ENCODE peak calls at places on chromosome 19, in ten cellular contexts. E is GM23338, J is esophagus muscularis mucosa, S is Panc1, H is spleen, P is HCT116, G is stomach, O is suprapubic skin, Y is upper lobe of left lung, U is transverse colon. W is an unnamed sample. For H3K4me1, the result is how much of the 10 kb centered on the place peaks cover.

GRCh38 chr19:13839193-13839937 is 37.6 kb upstream of the NANOS3 start:
- DNase-seq in H (peak), S (no peak), Y (peak), E (peak), U (peak), G (peak), P (no peak), J (peak), O (peak), W (no peak)

GRCh38 chr19:42474743-42475142 is 32.0 kb upstream of the CXCL17 start:
- DNase-seq in S (no peak), O (no peak), E (no peak), H (no peak), Y (no peak), J (no peak), P (no peak), G (no peak), U (no peak), W (no peak)

GRCh38 chr19:41000310-41000737 is 9.2 kb downstream of the CYP2B6 start:
- DNase-seq in H (no peak), U (peak), E (no peak), O (no peak), S (no peak), J (no peak), G (peak), P (peak), Y (peak), W (no peak)

GRCh38 chr19:8311461-8312260 is 3.5 kb upstream of the CD320 start:
- DNase-seq in Y (no peak), U (peak), J (no peak), P (no peak), S (no peak), O (peak), G (peak), H (peak), E (no peak), W (no peak)

GRCh38 chr19:6997679-6998445 is 23.4 kb downstream of the MBD3L2B start:
- DNase-seq in P (no peak), S (no peak), G (no peak), E (no peak), Y (peak), U (no peak), O (no peak), H (no peak), J (no peak), W (no peak)

GRCh38 chr19:18308948-18309325 is 13.9 kb downstream of the LSM4 start:
- DNase-seq in P (no peak), E (no peak), H (peak), U (no peak), Y (no peak), S (no peak), J (no peak), G (no peak), O (no peak), W (no peak)

GRCh38 chr19:34879563-34879962 is 47.1 kb upstream of the ZNF30 start:
- DNase-seq in E (no peak), S (no peak), U (no peak), O (no peak), P (no peak), Y (no peak), J (no peak), H (no peak), G (no peak), W (no peak)

GRCh38 chr19:16952046-16952445 is 63.2 kb downstream of the F2RL3 start:
- DNase-seq in E (no peak), H (no peak), J (no peak), U (no peak), Y (peak), O (peak), S (no peak), P (no peak), G (no peak), W (no peak)

GRCh38 chr19:14054721-14055120 is 7.2 kb downstream of the PALM3 start:
- DNase-seq in Y (no peak), U (no peak), S (no peak), O (no peak), P (no peak), J (peak), G (no peak), E (no peak), H (no peak), W (no peak)

GRCh38 chr19:29805026-29805925 is 6.5 kb upstream of the CCNE1 start:
- DNase-seq in P (no peak), U (no peak), O (no peak), S (no peak), J (no peak), E (no peak), Y (no peak), H (peak), G (no peak), W (no peak)

GRCh38 chr19:43779147-43779819 is 1.5 kb downstream of the KCNN4 start:
- DNase-seq in U (peak), H (peak), Y (peak), P (no peak), J (no peak), E (no peak), S (no peak), O (no peak), G (peak), W (no peak)
- H3K4me1 ChIP-seq in U (half or more), H (under half), Y (half or more), P (half or more), J (under half), E (under half), S (half or more), O (half or more), G (half or more), W (half or more)

GRCh38 chr19:48734625-48735024 is 5.8 kb downstream of the RASIP1 start:
- DNase-seq in O (no peak), P (no peak), E (no peak), Y (no peak), H (no peak), G (no peak), S (no peak), U (no peak), J (no peak), W (no peak)

GRCh38 chr19:48724796-48725753 is 5.5 kb upstream of the MAMSTR start:
- DNase-seq in Y (no peak), S (no peak), U (peak), P (peak), E (peak), G (no peak), O (no peak), J (no peak), H (no peak), W (no peak)

GRCh38 chr19:48726573-48726972 is 7.0 kb upstream of the MAMSTR start:
- DNase-seq in P (no peak), E (no peak), H (no peak), J (no peak), G (no peak), S (no peak), U (no peak), O (no peak), Y (no peak), W (no peak)

GRCh38 chr19:48731452-48731851 is 9.0 kb downstream of the RASIP1 start:
- DNase-seq in P (no peak), E (no peak), H (no peak), G (no peak), J (no peak), O (no peak), Y (no peak), S (no peak), U (no peak), W (no peak)

DNA sequence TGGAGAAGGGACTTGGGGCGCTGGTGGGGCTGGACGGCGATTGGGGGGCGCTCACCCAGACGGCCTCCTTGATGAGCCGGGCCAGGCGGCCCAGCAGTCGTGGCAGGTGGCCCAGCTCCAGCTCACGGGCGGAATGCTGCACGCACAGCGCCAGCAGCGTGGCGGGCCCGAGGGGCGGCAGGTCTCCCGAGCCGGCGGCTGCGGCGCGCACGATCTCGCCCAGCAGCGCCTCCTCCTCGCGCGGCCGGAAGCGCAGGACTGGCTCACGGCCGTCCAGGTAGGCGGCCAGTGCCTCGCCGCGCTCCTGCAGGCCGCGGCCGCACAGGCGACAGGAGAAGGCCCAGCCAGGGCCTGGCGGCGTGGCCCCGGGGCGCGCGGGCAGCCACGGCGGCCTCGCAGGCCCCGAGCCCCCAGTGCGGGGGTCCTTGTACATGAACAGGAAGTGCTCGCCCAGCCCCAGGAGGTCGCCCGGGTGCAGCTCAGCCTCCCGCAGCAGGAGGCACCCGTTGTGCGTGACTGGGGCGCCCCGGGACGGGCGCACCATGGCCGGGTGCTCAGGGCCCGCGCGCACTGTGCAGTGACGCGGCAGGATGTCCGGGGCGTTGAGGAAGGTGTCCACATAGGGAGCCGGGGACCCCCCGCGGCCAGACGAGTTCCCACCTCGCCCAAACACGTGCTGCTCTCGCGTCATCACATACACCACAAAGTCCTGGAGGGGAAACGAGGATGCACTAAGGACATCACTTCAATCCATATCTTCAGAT is 9.5 kb upstream of the MAMSTR start:
- DNase-seq in E (peak), S (no peak), O (no peak), P (no peak), H (no peak), J (no peak), Y (no peak), G (no peak), U (no peak), W (no peak)
- TF ChIP-seq POLR2AphosphoS5 in E (no peak), S (no peak), O (no peak), P (no peak), H (peak), J (no peak), Y (no peak), G (no peak), U (no peak), W (no peak)

DNA sequence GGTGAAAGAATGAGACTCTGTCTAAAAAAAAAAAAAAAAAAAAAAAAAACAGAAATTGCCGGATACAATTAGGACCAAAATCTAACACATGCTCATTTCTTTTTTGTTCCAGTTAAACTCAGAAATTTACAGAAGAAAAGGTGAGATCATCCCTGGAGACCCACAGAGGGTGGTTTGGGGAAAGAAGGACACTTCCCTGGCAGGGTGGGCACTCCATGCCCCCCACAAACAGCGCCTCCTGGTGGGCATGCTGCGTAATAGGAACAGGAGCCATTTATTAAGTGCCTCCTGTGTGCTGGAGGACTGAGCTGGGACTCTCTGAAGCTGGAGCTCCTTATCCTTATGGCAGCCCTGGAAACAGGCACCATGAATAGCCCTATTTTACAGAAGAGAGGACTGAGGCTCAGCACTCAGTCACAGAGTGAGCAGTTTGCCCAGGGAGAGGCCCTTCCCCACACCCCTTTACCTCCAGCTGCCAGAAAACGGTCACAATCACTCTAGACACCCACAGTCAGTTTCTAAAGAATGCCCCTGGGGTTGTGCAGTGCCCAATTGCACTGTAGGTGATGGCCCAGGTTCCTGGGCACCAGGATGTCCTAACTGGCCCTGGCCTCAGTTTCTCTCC is 10.1 kb downstream of the C19orf38 start:
- DNase-seq in G (no peak), U (no peak), Y (no peak), E (peak), S (no peak), P (no peak), O (no peak), J (no peak), H (no peak), W (no peak)
- TF ChIP-seq CTCF in G (peak), U (peak), Y (peak), E (peak), S (peak), P (peak), O (no peak), J (peak), H (peak), W (peak)

GRCh38 chr19:31064486-31064885 is 284.8 kb downstream of the TSHZ3 start:
- DNase-seq in E (no peak), Y (no peak), U (no peak), J (no peak), H (no peak), G (no peak), O (no peak), P (no peak), S (no peak), W (no peak)
- H3K4me1 ChIP-seq in E (under half), Y (under half), U (under half), J (under half), H (under half), G (under half), O (under half), P (under half), S (under half), W (under half)

DNA sequence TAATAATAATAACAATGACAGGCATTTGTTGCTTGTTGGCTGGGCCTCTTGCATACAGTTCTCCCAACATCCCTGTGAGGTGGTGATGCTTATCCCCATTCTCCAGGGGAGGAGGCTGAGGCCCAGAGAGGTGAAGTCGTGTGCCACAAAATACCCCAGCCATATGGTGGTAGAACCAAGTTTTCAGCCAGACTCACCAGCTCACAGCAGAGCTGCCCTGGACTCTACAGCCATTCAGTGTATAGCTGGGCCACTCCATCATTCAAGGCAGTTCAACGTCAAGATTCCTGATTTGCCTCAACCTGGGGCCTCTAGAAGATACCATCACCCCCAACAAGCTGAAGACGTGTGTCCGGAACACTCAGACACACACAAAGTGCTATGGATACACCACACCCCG is 4.4 kb upstream of the CEACAM19 start:
- DNase-seq in J (no peak), O (no peak), G (no peak), U (no peak), H (no peak), P (no peak), Y (no peak), S (no peak), E (no peak), W (no peak)
- TF ChIP-seq POLR2AphosphoS5 in J (no peak), O (no peak), G (no peak), U (no peak), H (no peak), P (no peak), Y (no peak), S (no peak), E (no peak), W (no peak)

GRCh38 chr19:2338751-2339643 is 10.5 kb downstream of the SPPL2B start:
- DNase-seq in G (no peak), E (no peak), U (no peak), Y (no peak), P (no peak), S (no peak), J (no peak), O (no peak), H (no peak), W (no peak)

GRCh38 chr19:2336528-2337328 is 8.2 kb downstream of the SPPL2B start:
- DNase-seq in G (no peak), J (no peak), P (no peak), H (no peak), S (no peak), Y (no peak), O (no peak), U (no peak), E (no peak), W (no peak)

GRCh38 chr19:2338055-2338615 is 9.7 kb downstream of the SPPL2B start:
- DNase-seq in Y (no peak), J (no peak), U (no peak), O (no peak), S (no peak), G (no peak), P (no peak), E (no peak), H (no peak), W (no peak)

GRCh38 chr19:2335848-2336247 is 7.4 kb downstream of the SPPL2B start:
- DNase-seq in J (no peak), S (no peak), E (no peak), H (no peak), Y (no peak), U (no peak), G (no peak), O (no peak), P (no peak), W (no peak)

DNA sequence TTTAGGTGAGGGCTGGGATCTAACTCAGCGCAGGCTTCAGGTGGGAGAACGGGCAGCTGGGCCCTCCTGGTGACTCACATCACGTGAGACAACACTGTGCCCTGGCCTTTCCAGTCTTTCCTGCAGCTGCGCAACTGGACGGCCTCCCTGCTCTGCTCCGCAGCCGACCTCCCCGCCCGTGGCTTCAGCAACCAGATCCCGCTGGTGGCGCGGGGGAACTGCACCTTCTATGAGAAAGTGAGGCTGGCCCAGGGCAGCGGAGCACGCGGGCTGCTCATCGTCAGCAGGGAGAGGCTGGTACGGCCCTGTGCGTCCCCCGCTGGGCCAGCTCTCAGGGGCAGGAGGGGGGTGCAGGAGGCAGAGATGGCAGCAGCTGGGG is 8.8 kb downstream of the SPPL2B start:
- DNase-seq in U (no peak), G (no peak), O (no peak), H (no peak), J (no peak), Y (no peak), S (no peak), P (no peak), E (peak), W (no peak)
- TF ChIP-seq CTCF in U (peak), G (no peak), O (no peak), H (no peak), J (no peak), Y (no peak), S (no peak), P (peak), E (peak), W (no peak)

W was measured in vagina.